ENCODE peak calls at places on chromosomes 13 and 19, in six cellular contexts. W is PC-3, M is AG09319, Y is hepatocyte, Q is RWPE1, P is colonic mucosa. T is an unnamed sample.

GRCh38 chr13:52599037-52599852 is 43.0 kb upstream of the HNRNPA1L2 start:
- DNase-seq in P (no peak), M (no peak), W (no peak), Q (peak; percentile 37), Y (no peak), T (no peak)

GRCh38 chr19:40614595-40615411 is 13.6 kb downstream of the LTBP4 start:
- DNase-seq in Y (peak; percentile 90), W (peak; percentile 79), P (peak; percentile 99), Q (peak; percentile 85), M (peak; percentile 94), T (peak; percentile 91)

GRCh38 chr13:31697290-31697689 is 42.0 kb upstream of the RXFP2 start:
- DNase-seq in W (no peak), P (no peak), Q (peak; percentile 3), Y (no peak), M (no peak), T (no peak)

GRCh38 chr19:7397687-7398086 is 49.0 kb downstream of the ARHGEF18 start:
- DNase-seq in P (no peak), M (no peak), W (peak; percentile 95), Y (no peak), Q (no peak), T (no peak)

GRCh38 chr19:43464089-43464775 is 1.2 kb downstream of the LYPD3 start:
- DNase-seq in W (no peak), Y (peak; percentile 83), Q (no peak), M (no peak), P (peak; percentile 84), T (peak; percentile 85)

GRCh38 chr13:111043575-111043982 is 71.5 kb upstream of the ARHGEF7 start:
- DNase-seq in Y (no peak), M (no peak), W (peak; percentile 55), P (no peak), Q (no peak), T (no peak)

GRCh38 chr19:46620716-46621115 is 4.2 kb downstream of the PTGIR start:
- DNase-seq in M (no peak), P (no peak), Q (no peak), W (no peak), Y (no peak), T (no peak)

GRCh38 chr19:8578642-8579265 is 1.5 kb upstream of the MYO1F start:
- DNase-seq in W (peak; percentile 86), M (no peak), Q (peak; percentile 70), Y (peak; percentile 87), P (peak; percentile 86), T (peak; percentile 83)

GRCh38 chr19:6571167-6571566 is 19.8 kb downstream of the CD70 start:
- DNase-seq in P (no peak), Y (no peak), W (no peak), Q (no peak), M (no peak), T (no peak)

GRCh38 chr13:30442854-30443379 is 20.6 kb downstream of the UBE2L5 start:
- DNase-seq in Y (no peak), W (no peak), Q (no peak), M (no peak), P (no peak), T (no peak)

GRCh38 chr13:39602614-39603366 is at the start of gene LHFPL6:
- DNase-seq in P (peak; percentile 73), Q (peak; percentile 87), W (peak; percentile 63), Y (peak; percentile 87), M (peak; percentile 47), T (peak; percentile 70)

GRCh38 chr19:46221152-46221551 is 8.4 kb upstream of the IGFL1 start:
- DNase-seq in Q (no peak), M (no peak), W (no peak), P (no peak), Y (no peak), T (no peak)

GRCh38 chr19:5953680-5954213 is 24.2 kb downstream of the RANBP3 start:
- DNase-seq in W (no peak), Q (no peak), Y (no peak), P (no peak), M (no peak), T (no peak)

GRCh38 chr19:4368128-4368820 is 24.9 kb downstream of the MPND start:
- DNase-seq in Q (no peak), Y (no peak), W (no peak), P (no peak), M (no peak), T (no peak)

GRCh38 chr19:8304841-8305621 is 3.1 kb downstream of the CD320 start:
- DNase-seq in M (no peak), Q (no peak), Y (peak; percentile 18), W (no peak), P (peak; percentile 25), T (peak; percentile 56)

GRCh38 chr13:20401958-20402856 is 123.5 kb downstream of the CRYL1 start:
- DNase-seq in Q (peak; percentile 77), Y (no peak), W (peak; percentile 91), P (no peak), M (no peak), T (no peak)

GRCh38 chr19:4049432-4049831 is 17.3 kb downstream of the ZBTB7A start:
- DNase-seq in M (no peak), W (no peak), P (peak; percentile 34), Y (no peak), Q (no peak), T (no peak)

GRCh38 chr19:54454781-54455675 is 6.0 kb downstream of the LENG8 start:
- DNase-seq in W (no peak), Q (no peak), Y (peak; percentile 4), P (no peak), M (no peak), T (peak; percentile 52)

GRCh38 chr13:40552895-40553294 is 113.5 kb downstream of the FOXO1 start:
- DNase-seq in M (no peak), P (no peak), Q (no peak), W (no peak), Y (no peak), T (no peak)

GRCh38 chr13:97726664-97727235 is 226.7 kb upstream of the IPO5 start:
- DNase-seq in Q (no peak), Y (no peak), P (no peak), M (no peak), W (no peak), T (no peak)

DNA sequence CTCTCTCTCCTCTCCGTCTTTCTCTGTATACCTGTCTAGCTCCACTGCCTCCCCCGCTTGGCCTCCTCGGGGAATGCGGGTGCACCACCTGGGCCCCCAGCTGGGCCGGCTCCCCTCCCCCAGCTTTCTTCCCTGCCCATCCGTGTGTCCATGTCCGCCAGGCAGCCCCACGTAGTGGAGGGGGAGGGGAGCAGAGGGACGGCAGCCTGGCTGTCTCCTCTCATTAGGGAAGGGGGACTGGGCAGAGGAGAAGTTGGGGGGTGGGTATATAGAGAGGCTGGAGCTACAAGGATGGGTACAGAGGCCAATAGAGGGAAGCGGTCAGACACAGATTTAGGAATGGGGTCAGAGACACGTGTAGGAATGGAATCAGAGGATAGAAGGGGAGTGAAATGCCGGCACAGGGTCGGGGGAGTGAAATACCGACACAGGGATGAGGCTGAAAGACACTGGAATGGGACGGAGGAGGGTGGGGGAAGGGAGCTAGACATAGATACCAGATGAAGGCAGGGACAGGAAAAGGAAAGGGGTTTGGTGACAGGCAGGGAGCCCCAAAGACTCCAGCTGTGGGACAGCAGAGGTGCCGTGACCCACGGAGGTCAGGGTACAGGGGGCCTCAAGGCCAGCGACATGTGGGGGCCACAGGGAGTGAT is 2.8 kb downstream of the NECTIN2 start:
- DNase-seq in W (no peak), Q (no peak), P (no peak), M (no peak), Y (peak; percentile 58), T (peak; percentile 31)
- TF ChIP-seq CTCF in W (no peak), Q (no peak), P (no peak), M (no peak), Y (no peak), T (no peak)

GRCh38 chr13:95226476-95226875 is 74.8 kb downstream of the ABCC4 start:
- DNase-seq in W (no peak), M (no peak), Y (no peak), Q (no peak), P (no peak), T (no peak)
- TF ChIP-seq CTCF in W (no peak), M (no peak), Y (no peak), Q (no peak), P (no peak), T (no peak)

DNA sequence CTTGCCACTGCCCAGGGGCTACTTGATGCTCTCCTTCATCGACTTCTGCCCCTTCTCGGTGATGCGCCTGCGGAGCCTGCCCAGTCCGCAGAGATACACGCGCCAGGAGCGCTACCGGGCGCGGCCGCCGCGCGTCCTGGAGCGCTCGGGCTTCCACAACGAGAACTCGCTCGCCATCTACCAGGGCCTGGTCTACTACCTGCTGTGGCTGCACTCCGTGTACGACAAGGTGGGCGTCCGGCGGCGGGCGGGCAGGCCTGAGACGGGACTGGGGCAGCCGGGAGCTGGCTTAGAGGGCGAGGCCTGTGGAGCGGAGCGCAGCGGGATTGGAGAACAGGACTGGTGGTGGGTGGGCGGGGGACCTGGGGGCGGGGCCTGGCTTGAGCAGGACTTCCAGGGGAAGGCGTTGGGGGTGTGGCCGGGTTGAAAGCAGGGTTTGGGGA is 12.7 kb upstream of the PSMD8 start:
- DNase-seq in Q (peak; percentile 88), P (peak; percentile 84), W (peak; percentile 66), Y (peak; percentile 91), M (no peak), T (peak; percentile 77)
- TF ChIP-seq CTCF in Q (no peak), P (no peak), W (no peak), Y (no peak), M (no peak), T (no peak)

DNA sequence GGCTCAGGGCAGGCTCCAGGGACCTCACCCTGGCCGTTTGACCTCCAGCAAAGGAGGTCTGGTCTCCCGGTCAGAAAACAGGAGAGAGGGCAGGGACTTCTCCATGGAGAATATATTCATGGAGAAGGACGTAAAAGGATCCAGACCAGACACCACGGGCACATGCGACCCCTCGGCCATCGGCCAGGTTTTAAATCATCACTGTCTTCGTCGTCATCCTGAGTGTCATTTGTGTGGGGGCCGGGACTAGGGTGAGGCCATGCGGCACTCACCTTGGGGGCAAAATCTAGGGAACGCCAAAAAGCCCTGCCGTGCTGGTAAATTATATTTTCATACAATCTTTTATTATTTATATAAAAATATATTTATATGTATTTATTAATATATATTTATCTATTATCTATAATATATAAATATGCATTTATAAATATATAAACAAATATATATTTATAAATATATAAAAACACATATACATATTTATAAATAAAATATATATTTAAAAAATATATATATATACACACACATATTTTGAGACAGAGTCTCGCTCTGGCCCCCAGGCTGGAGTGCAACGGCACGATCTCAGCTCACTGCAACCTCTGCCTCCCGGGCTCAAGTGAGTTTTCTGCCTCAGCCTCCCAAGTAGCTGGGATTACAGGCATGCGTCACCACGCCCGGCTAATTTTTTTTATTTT is 75.4 kb downstream of the GADD45B start:
- DNase-seq in M (no peak), P (no peak), Q (no peak), W (no peak), Y (no peak), T (no peak)
- TF ChIP-seq CTCF in M (no peak), P (no peak), Q (no peak), W (no peak), Y (no peak), T (no peak)

DNA sequence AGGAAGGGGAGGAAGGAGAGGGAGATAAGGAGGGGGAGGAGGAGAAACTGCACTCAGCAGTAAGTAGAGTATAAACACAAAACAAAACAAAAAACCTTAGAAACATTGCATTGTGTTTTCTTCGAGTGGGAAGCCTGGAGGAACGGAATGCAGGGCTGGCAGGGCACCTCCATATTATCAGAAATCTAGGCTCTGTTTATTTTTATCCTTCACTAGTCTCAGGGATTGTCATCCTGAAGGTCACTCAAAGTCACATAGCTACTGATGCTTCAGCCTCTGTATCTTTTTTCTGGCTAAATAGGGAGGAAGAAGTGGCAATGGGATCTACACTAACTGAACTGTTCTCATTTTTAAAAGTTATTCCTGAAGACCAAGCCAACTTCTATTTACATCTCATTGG is 467.8 kb downstream of the KCTD12 start:
- DNase-seq in Y (no peak), M (no peak), W (no peak), P (no peak), Q (no peak), T (no peak)
- TF ChIP-seq CTCF in Y (no peak), M (no peak), W (no peak), P (no peak), Q (no peak), T (no peak)